ENCODE peak calls at places on chromosomes 1 and 21, in seven cellular contexts. X is cortex of kidney, D is HFF-Myc, Q is GM10248, U is AML-193, W is heart right ventricle, V is NCI-H1105 treated with DMSO at 0.1 percent for 48 hours. A is an unnamed sample.

GRCh38 chr1:25873120-25873519 is 2.4 kb downstream of the PAQR7 start:
- DNase-seq in X (no peak), D (no peak), Q (no peak), U (no peak), W (no peak), V (no peak), A (no peak)

GRCh38 chr1:45894921-45895320 is 91.5 kb downstream of the MAST2 start:
- DNase-seq in X (no peak), D (no peak), Q (no peak), U (no peak), W (no peak), V (no peak), A (no peak)

GRCh38 chr21:26909972-26910371 is 56.9 kb downstream of the ADAMTS5 start:
- DNase-seq in X (no peak), D (no peak), Q (no peak), U (no peak), W (no peak), V (no peak), A (no peak)

GRCh38 chr1:84303154-84303830 is 1.8 kb downstream of the SAMD13 start:
- DNase-seq in X (no peak), D (no peak), Q (no peak), U (peak), W (no peak), V (no peak), A (no peak)

GRCh38 chr1:15174615-15174983 is 21.1 kb downstream of the TMEM51 start:
- DNase-seq in X (no peak), D (no peak), Q (no peak), U (no peak), W (no peak), V (no peak), A (no peak)

GRCh38 chr1:183327429-183328290 is 90.5 kb downstream of the NMNAT2 start:
- DNase-seq in X (no peak), D (no peak), Q (no peak), U (no peak), W (peak), V (no peak), A (no peak)

GRCh38 chr1:94831636-94832035 is 11.5 kb downstream of the SLC44A3 start:
- DNase-seq in X (no peak), D (no peak), Q (no peak), U (peak), W (no peak), V (no peak), A (no peak)

GRCh38 chr1:46804027-46804889 is 5.4 kb downstream of the CYP4B1 start:
- DNase-seq in X (no peak), D (no peak), Q (no peak), U (no peak), W (peak), V (no peak), A (no peak)

GRCh38 chr1:157948547-157949152 is 44.8 kb upstream of the KIRREL1 start:
- DNase-seq in X (no peak), D (no peak), Q (peak), U (peak), W (no peak), V (peak), A (no peak)

GRCh38 chr1:151196292-151196800 is 2.0 kb upstream of the PIP5K1A start:
- DNase-seq in X (no peak), D (peak), Q (peak), U (peak), W (no peak), V (peak), A (peak)

GRCh38 chr1:161196521-161197451 is 2.1 kb downstream of the ADAMTS4 start:
- DNase-seq in X (no peak), D (peak), Q (no peak), U (no peak), W (peak), V (no peak), A (no peak)

GRCh38 chr1:111802110-111802509 is 46.4 kb downstream of the DDX20 start:
- DNase-seq in X (no peak), D (no peak), Q (no peak), U (no peak), W (peak), V (no peak), A (no peak)

GRCh38 chr21:45737485-45738166 is 94.1 kb downstream of the PCBP3 start:
- DNase-seq in X (no peak), D (no peak), Q (no peak), U (no peak), W (no peak), V (no peak), A (no peak)

GRCh38 chr21:43847301-43847700 is 17.7 kb upstream of the AGPAT3 start:
- DNase-seq in X (no peak), D (no peak), Q (no peak), U (no peak), W (no peak), V (no peak), A (no peak)

GRCh38 chr1:169584483-169585144 is 1.7 kb downstream of the F5 start:
- DNase-seq in X (no peak), D (no peak), Q (no peak), U (no peak), W (no peak), V (no peak), A (no peak)

GRCh38 chr21:26519142-26519541 is 53.9 kb downstream of the CYYR1 start:
- DNase-seq in X (no peak), D (no peak), Q (no peak), U (no peak), W (no peak), V (no peak), A (no peak)

GRCh38 chr21:43805275-43805800 is 16.0 kb downstream of the RRP1 start:
- DNase-seq in X (no peak), D (no peak), Q (peak), U (no peak), W (no peak), V (no peak), A (no peak)

GRCh38 chr1:224506141-224506814 is 71.7 kb upstream of the WDR26 start:
- DNase-seq in X (no peak), D (no peak), Q (no peak), U (no peak), W (no peak), V (no peak), A (no peak)

GRCh38 chr1:163561570-163562295 is 240.0 kb downstream of the NUF2 start:
- DNase-seq in X (no peak), D (no peak), Q (no peak), U (no peak), W (no peak), V (peak), A (peak)

GRCh38 chr1:6065093-6065878 is 19.6 kb downstream of the KCNAB2 start:
- DNase-seq in X (no peak), D (no peak), Q (no peak), U (no peak), W (peak), V (no peak), A (no peak)

GRCh38 chr1:63663301-63663700 is 70.1 kb downstream of the PGM1 start:
- DNase-seq in X (no peak), D (no peak), Q (no peak), U (no peak), W (no peak), V (no peak), A (no peak)

A was measured in body of pancreas.